ENCODE peak calls at places on chromosome 16, in six cellular contexts. Q is activated effector memory CD4-positive, alpha-beta T cell treated with Interleukin-2 at 50 U/mL for 16 hours; Z is A549; K is T-helper 1 cell; N is amniotic stem cell; A is NCI-H1105 treated with DMSO at 0.1 percent for 48 hours. H is an unnamed sample.
A peak's percentile ranks its signal among the peaks of the same experiment; 100 is the strongest.

GRCh38 chr16:83344014-83344413 is 463.8 kb upstream of the HSBP1 start:
- DNase-seq in Q (no peak), Z (no peak), K (no peak), N (peak; percentile 32), A (no peak), H (no peak)

GRCh38 chr16:75402821-75403475 is 30.4 kb downstream of the CFDP1 start:
- DNase-seq in Q (no peak), Z (peak; percentile 33), K (no peak), N (no peak), A (peak; percentile 29), H (no peak)

GRCh38 chr16:11177578-11178130 is 78.3 kb downstream of the SOCS1 start:
- DNase-seq in Q (no peak), Z (no peak), K (no peak), N (no peak), A (no peak), H (no peak)

GRCh38 chr16:2979669-2980226 is 498 bp downstream of the PKMYT1 start:
- DNase-seq in Q (no peak), Z (no peak), K (no peak), N (no peak), A (no peak), H (no peak)

GRCh38 chr16:87288753-87289362 is 28.3 kb downstream of the C16orf95 start:
- DNase-seq in Q (no peak), Z (no peak), K (no peak), N (no peak), A (no peak), H (no peak)

GRCh38 chr16:19884021-19884485 is 595 bp downstream of the GPRC5B start:
- DNase-seq in Q (no peak), Z (no peak), K (no peak), N (no peak), A (peak; percentile 8), H (no peak)

GRCh38 chr16:12220721-12221120 is 244.2 kb downstream of the SNX29 start:
- DNase-seq in Q (no peak), Z (no peak), K (no peak), N (no peak), A (peak; percentile 43), H (no peak)

GRCh38 chr16:88469615-88470395 is 16.7 kb downstream of the ZFPM1 start:
- DNase-seq in Q (peak; percentile 31), Z (no peak), K (peak; percentile 43), N (no peak), A (no peak), H (no peak)

GRCh38 chr16:72829846-72830620 is 217.9 kb downstream of the ZFHX3 start:
- DNase-seq in Q (no peak), Z (no peak), K (no peak), N (no peak), A (no peak), H (no peak)

GRCh38 chr16:54446639-54447038 is 160.1 kb upstream of the IRX3 start:
- DNase-seq in Q (no peak), Z (no peak), K (no peak), N (no peak), A (no peak), H (peak; percentile 87)

GRCh38 chr16:80687606-80688005 is 116.8 kb downstream of the CDYL2 start:
- DNase-seq in Q (no peak), Z (no peak), K (no peak), N (no peak), A (no peak), H (no peak)

H was measured in suprapubic skin.